ENCODE peak calls at places on chromosomes 16 and 17, in eight cellular contexts. N is right lobe of liver; G is adrenal gland; W is heart left ventricle; Q is uterus; Z is suprapubic skin; D is left ventricle myocardium inferior; T is effector memory CD4-positive, alpha-beta T cell. M is an unnamed sample.

GRCh38 chr17:65668211-65668610 is 106.8 kb upstream of the AXIN2 start:
- DNase-seq in D (no peak), Q (no peak), N (no peak), Z (no peak), T (no peak), W (no peak), G (no peak), M (no peak)

GRCh38 chr17:69501591-69502468 is 87.3 kb downstream of the MAP2K6 start:
- DNase-seq in N (no peak), G (no peak), T (no peak), W (peak), D (no peak), Z (no peak), Q (no peak), M (peak)

GRCh38 chr17:48747445-48748363 is 19.2 kb upstream of the HOXB13 start:
- DNase-seq in D (no peak), T (no peak), N (no peak), W (no peak), Q (no peak), Z (no peak), G (no peak), M (no peak)

GRCh38 chr17:74860229-74860998 is 729 bp upstream of the GRIN2C start:
- DNase-seq in T (no peak), Q (no peak), N (no peak), G (no peak), W (no peak), Z (no peak), D (no peak), M (no peak)

GRCh38 chr17:66302761-66303626 is 581 bp downstream of the PRKCA start:
- DNase-seq in D (peak), Q (peak), G (peak), N (peak), T (peak), Z (peak), W (peak), M (peak)

GRCh38 chr16:3259097-3259496 is 2.7 kb upstream of the MEFV start:
- DNase-seq in D (no peak), Q (no peak), N (peak), T (no peak), W (peak), G (peak), Z (no peak), M (no peak)

GRCh38 chr17:39603304-39604016 is 4.3 kb downstream of the NEUROD2 start:
- DNase-seq in Q (no peak), T (no peak), Z (no peak), N (no peak), G (no peak), D (no peak), W (no peak), M (no peak)

GRCh38 chr16:53754938-53755910 is 51.3 kb downstream of the FTO start:
- DNase-seq in N (no peak), Q (peak), W (no peak), D (no peak), T (no peak), G (peak), Z (peak), M (peak)

GRCh38 chr16:81035975-81036750 is 521 bp downstream of the ATMIN start:
- DNase-seq in D (peak), Q (peak), G (peak), N (peak), T (peak), W (peak), Z (peak), M (no peak)

GRCh38 chr16:71373073-71373472 is 14.6 kb downstream of the CALB2 start:
- DNase-seq in Z (no peak), T (no peak), G (no peak), N (no peak), W (no peak), D (no peak), Q (no peak), M (no peak)

GRCh38 chr16:53973021-53973420 is 269.1 kb downstream of the FTO start:
- DNase-seq in Q (no peak), G (no peak), D (peak), Z (no peak), N (no peak), T (no peak), W (peak), M (no peak)

GRCh38 chr16:87412371-87412995 is 20.3 kb downstream of the MAP1LC3B start:
- DNase-seq in G (no peak), W (no peak), D (peak), T (no peak), N (peak), Z (no peak), Q (no peak), M (peak)

GRCh38 chr16:2798723-2799204 is 494 bp downstream of the PRSS41 start:
- DNase-seq in W (no peak), G (no peak), Z (peak), T (no peak), D (no peak), N (no peak), Q (no peak), M (no peak)

GRCh38 chr16:89114159-89114981 is 20.7 kb downstream of the ACSF3 start:
- DNase-seq in N (peak), W (no peak), Q (no peak), Z (no peak), G (no peak), T (peak), D (peak), M (no peak)

GRCh38 chr16:702341-702740 is 3.3 kb downstream of the FBXL16 start:
- DNase-seq in W (no peak), D (no peak), Z (no peak), G (no peak), T (no peak), Q (no peak), N (no peak), M (no peak)

GRCh38 chr17:8954339-8954738 is 11.2 kb downstream of the PIK3R5 start:
- DNase-seq in D (peak), Q (peak), G (peak), N (peak), W (peak), T (peak), Z (peak), M (no peak)

GRCh38 chr17:82247175-82247823 is 18.5 kb downstream of the SLC16A3 start:
- DNase-seq in D (no peak), T (no peak), G (peak), W (no peak), Z (no peak), Q (no peak), N (no peak), M (no peak)

GRCh38 chr16:74448990-74449389 is 27.7 kb upstream of the CLEC18B start:
- DNase-seq in N (no peak), Q (peak), Z (peak), W (peak), G (peak), T (no peak), D (peak), M (peak)

GRCh38 chr17:82288602-82288927 is 15.1 kb upstream of the CSNK1D start:
- DNase-seq in Q (no peak), W (no peak), G (no peak), N (no peak), D (no peak), T (no peak), Z (no peak), M (no peak)

GRCh38 chr17:80012751-80013741 is 22.6 kb downstream of the TBC1D16 start:
- DNase-seq in Z (no peak), G (no peak), T (no peak), Q (no peak), W (no peak), D (no peak), N (peak), M (no peak)

GRCh38 chr17:17362531-17362930 is 59.4 kb downstream of the NT5M start:
- DNase-seq in Z (peak), D (no peak), T (no peak), N (peak), W (no peak), Q (no peak), G (no peak), M (no peak)

GRCh38 chr17:17815062-17815406 is 21.8 kb downstream of the SREBF1 start:
- DNase-seq in D (peak), G (peak), T (no peak), Z (no peak), N (no peak), W (peak), Q (no peak), M (no peak)

GRCh38 chr16:53183442-53183841 is 128.7 kb downstream of the CHD9 start:
- DNase-seq in Q (no peak), Z (no peak), N (no peak), D (no peak), W (no peak), G (no peak), T (no peak), M (no peak)

GRCh38 chr16:4200000-4200780 is 41.7 kb downstream of the SRL start:
- DNase-seq in N (peak), D (peak), G (peak), Z (no peak), T (no peak), W (peak), Q (peak), M (peak)

GRCh38 chr16:11308493-11309283 is 27.6 kb upstream of the PRM1 start:
- DNase-seq in W (no peak), D (no peak), N (no peak), T (no peak), Z (no peak), G (no peak), Q (no peak), M (no peak)

GRCh38 chr16:11310634-11310977 is 29.5 kb upstream of the PRM1 start:
- DNase-seq in N (no peak), D (no peak), Q (no peak), T (no peak), W (no peak), Z (no peak), G (no peak), M (no peak)

GRCh38 chr16:11312718-11313492 is 31.8 kb upstream of the PRM1 start:
- DNase-seq in N (no peak), D (no peak), W (no peak), T (no peak), G (no peak), Z (no peak), Q (peak), M (peak)

GRCh38 chr16:11309895-11310633 is 28.9 kb upstream of the PRM1 start:
- DNase-seq in Q (no peak), W (no peak), D (no peak), N (no peak), G (peak), Z (no peak), T (no peak), M (peak)

GRCh38 chr16:11310997-11311561 is 29.9 kb upstream of the PRM1 start:
- DNase-seq in N (no peak), W (no peak), D (no peak), G (no peak), T (no peak), Q (no peak), Z (no peak), M (no peak)
- H3K27ac ChIP-seq in N (no peak), W (peak), D (peak), G (no peak), T (no peak), Q (peak), Z (no peak), M (peak)

DNA sequence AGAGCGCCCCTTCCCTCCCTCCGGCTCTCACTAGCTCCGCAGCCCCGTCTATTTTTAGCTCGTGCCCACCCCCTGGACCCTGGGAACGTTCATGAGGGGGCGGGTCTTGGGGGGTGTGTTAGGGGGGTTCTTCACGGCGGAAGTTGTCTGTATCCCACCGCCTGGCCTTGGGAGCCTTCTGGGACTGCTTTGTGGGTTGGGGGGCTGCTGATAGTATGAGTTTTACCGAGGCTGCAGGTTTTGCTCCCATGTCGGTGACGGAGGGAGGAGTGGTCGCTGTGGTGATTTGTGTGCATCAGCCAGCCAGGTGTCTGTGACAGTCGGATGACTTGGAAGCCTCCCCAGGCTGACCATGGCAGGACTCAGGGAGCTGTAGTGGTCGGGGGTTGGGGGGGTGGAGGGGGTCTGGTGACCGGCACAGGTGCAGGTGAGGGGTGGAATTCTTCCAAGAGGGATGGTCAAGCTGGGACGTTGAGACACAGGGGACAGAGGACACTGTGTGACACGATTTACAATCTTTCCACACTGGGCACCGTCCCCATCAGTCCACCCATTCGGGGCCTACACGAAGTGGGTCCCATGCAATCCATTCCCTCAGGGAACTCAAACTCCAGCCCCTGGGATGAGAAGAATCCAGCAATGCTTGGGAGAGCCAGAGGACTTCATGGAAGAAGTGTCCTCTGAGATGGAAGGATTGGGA is 1.4 kb downstream of the ATP1B2 start:
- DNase-seq in G (no peak), Q (peak), N (no peak), D (no peak), T (no peak), W (no peak), Z (no peak), M (peak)
- H3K27ac ChIP-seq in G (no peak), Q (peak), N (no peak), D (peak), T (no peak), W (peak), Z (no peak), M (peak)

GRCh38 chr17:50059759-50060273 is 3.9 kb downstream of the ITGA3 start:
- DNase-seq in G (peak), Z (no peak), Q (no peak), T (no peak), D (no peak), N (peak), W (no peak), M (peak)

GRCh38 chr17:50060951-50061712 is 5.2 kb downstream of the ITGA3 start:
- DNase-seq in W (peak), Q (peak), D (peak), Z (peak), T (no peak), N (peak), G (peak), M (peak)

GRCh38 chr17:50057521-50057991 is 1.6 kb downstream of the ITGA3 start:
- DNase-seq in N (peak), D (no peak), Z (no peak), Q (peak), G (no peak), W (no peak), T (no peak), M (no peak)

GRCh38 chr17:50058296-50058945 is 2.5 kb downstream of the ITGA3 start:
- DNase-seq in W (no peak), T (no peak), N (peak), Z (no peak), D (no peak), Q (no peak), G (no peak), M (no peak)

GRCh38 chr17:50059256-50059655 is 3.3 kb downstream of the ITGA3 start:
- DNase-seq in Z (peak), D (no peak), T (no peak), G (no peak), N (peak), Q (no peak), W (no peak), M (no peak)
- H3K27ac ChIP-seq in Z (peak), D (peak), T (no peak), G (peak), N (no peak), Q (peak), W (peak), M (peak)

GRCh38 chr17:51231999-51232398 is 27.9 kb downstream of the MBTD1 start:
- DNase-seq in Q (no peak), G (no peak), Z (no peak), T (no peak), N (no peak), W (no peak), D (no peak), M (no peak)

GRCh38 chr17:51234162-51234561 is 25.7 kb downstream of the MBTD1 start:
- DNase-seq in Z (no peak), Q (no peak), D (no peak), N (no peak), W (no peak), G (no peak), T (no peak), M (no peak)

GRCh38 chr17:51230306-51230705 is 29.5 kb downstream of the MBTD1 start:
- DNase-seq in W (no peak), Z (no peak), Q (no peak), N (no peak), D (no peak), T (no peak), G (no peak), M (no peak)

GRCh38 chr17:51228177-51228576 is 31.7 kb downstream of the MBTD1 start:
- DNase-seq in W (no peak), N (no peak), Z (no peak), T (no peak), G (no peak), D (no peak), Q (no peak), M (no peak)

DNA sequence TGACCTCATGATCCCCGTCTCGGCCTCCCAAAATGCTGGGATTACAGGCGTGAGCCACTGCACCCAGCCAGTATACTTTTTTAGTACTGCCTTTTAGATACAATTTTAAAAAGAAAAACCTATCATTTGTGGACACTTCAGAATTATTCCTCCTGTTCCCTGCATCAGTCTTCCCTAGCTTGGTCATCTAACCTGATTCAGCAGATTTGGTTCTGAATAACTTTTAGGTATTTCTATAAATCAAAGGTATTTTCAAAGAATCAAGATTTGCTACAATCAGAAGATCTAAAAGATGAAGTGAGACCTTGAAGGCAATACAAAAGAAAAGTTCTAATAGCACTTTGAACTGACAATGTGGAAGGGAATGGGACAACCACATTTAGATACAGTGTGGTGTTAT is 30.0 kb downstream of the MBTD1 start:
- DNase-seq in D (no peak), T (no peak), W (no peak), Q (no peak), Z (no peak), N (no peak), G (no peak), M (no peak)
- H3K27ac ChIP-seq in D (no peak), T (no peak), W (no peak), Q (no peak), Z (no peak), N (no peak), G (no peak), M (no peak)

M was measured in ovary.